ENCODE peak calls at places on chromosome 1, in five cellular contexts. One of them, this sample, is unnamed.

GRCh38 chr1:177306981-177307380 is 136.2 kb downstream of the BRINP2 start:
- DNase-seq in CD4-positive, alpha-beta T cell: no peak
- DNase-seq in fibroblast of lung: peak; percentile 12
- DNase-seq in ELR: no peak
- DNase-seq in NCI-H2081: no peak
- DNase-seq in this sample: no peak

GRCh38 chr1:58619286-58620054 is 42.4 kb upstream of the TACSTD2 start:
- DNase-seq in ELR: no peak
- DNase-seq in CD4-positive, alpha-beta T cell: no peak
- DNase-seq in NCI-H2081: no peak
- DNase-seq in fibroblast of lung: no peak
- DNase-seq in this sample: no peak

GRCh38 chr1:43004587-43005459 is 46.2 kb upstream of the SLC2A1 start:
- DNase-seq in ELR: no peak
- DNase-seq in fibroblast of lung: no peak
- DNase-seq in NCI-H2081: no peak
- DNase-seq in CD4-positive, alpha-beta T cell: no peak
- DNase-seq in this sample: no peak

GRCh38 chr1:223299553-223299952 is 64.4 kb downstream of the SUSD4 start:
- DNase-seq in ELR: peak; percentile 24
- DNase-seq in NCI-H2081: no peak
- DNase-seq in fibroblast of lung: no peak
- DNase-seq in CD4-positive, alpha-beta T cell: no peak
- DNase-seq in this sample: no peak

GRCh38 chr1:207888647-207889046 is 22.3 kb downstream of the CD34 start:
- DNase-seq in fibroblast of lung: peak; percentile 45
- DNase-seq in CD4-positive, alpha-beta T cell: no peak
- DNase-seq in NCI-H2081: no peak
- DNase-seq in ELR: peak; percentile 82
- DNase-seq in this sample: no peak

GRCh38 chr1:206912445-206913095 is 9.2 kb downstream of the FCMR start:
- DNase-seq in fibroblast of lung: peak; percentile 51
- DNase-seq in CD4-positive, alpha-beta T cell: peak; percentile 48
- DNase-seq in NCI-H2081: peak; percentile 88
- DNase-seq in ELR: peak; percentile 85
- DNase-seq in this sample: no peak

GRCh38 chr1:209368864-209369598 is 214.5 kb upstream of the CAMK1G start:
- DNase-seq in NCI-H2081: no peak
- DNase-seq in CD4-positive, alpha-beta T cell: no peak
- DNase-seq in fibroblast of lung: peak; percentile 97
- DNase-seq in ELR: peak; percentile 86
- DNase-seq in this sample: no peak

GRCh38 chr1:41482001-41482765 is 2.3 kb downstream of the EDN2 start:
- DNase-seq in ELR: no peak
- DNase-seq in fibroblast of lung: peak; percentile 63
- DNase-seq in CD4-positive, alpha-beta T cell: no peak
- DNase-seq in NCI-H2081: peak; percentile 81
- DNase-seq in this sample: no peak

GRCh38 chr1:48803474-48803873 is 26.8 kb upstream of the BEND5 start:
- DNase-seq in fibroblast of lung: no peak
- DNase-seq in NCI-H2081: no peak
- DNase-seq in ELR: no peak
- DNase-seq in CD4-positive, alpha-beta T cell: no peak
- DNase-seq in this sample: no peak

GRCh38 chr1:228014235-228014930 is 7.6 kb downstream of the WNT3A start:
- DNase-seq in fibroblast of lung: peak; percentile 74
- DNase-seq in NCI-H2081: no peak
- DNase-seq in CD4-positive, alpha-beta T cell: no peak
- DNase-seq in ELR: no peak
- DNase-seq in this sample: no peak

GRCh38 chr1:54934869-54935268 is 45.6 kb upstream of the TMEM61 start:
- DNase-seq in fibroblast of lung: peak; percentile 96
- DNase-seq in ELR: peak; percentile 89
- DNase-seq in NCI-H2081: no peak
- DNase-seq in CD4-positive, alpha-beta T cell: no peak
- DNase-seq in this sample: no peak

GRCh38 chr1:59375321-59376220 is 78.7 kb downstream of the FGGY start:
- DNase-seq in CD4-positive, alpha-beta T cell: no peak
- DNase-seq in ELR: peak; percentile 99
- DNase-seq in fibroblast of lung: peak; percentile 100
- DNase-seq in NCI-H2081: no peak
- DNase-seq in this sample: no peak